ENCODE peak calls at places on chromosomes 12 and 14, in five cellular contexts. R, Y, D, J and I are unnamed samples.

GRCh38 chr14:35121026-35121886 is 534 bp downstream of the PPP2R3C start:
- DNase-seq in R (no peak), Y (no peak), D (no peak), J (no peak), I (peak)

GRCh38 chr12:54385251-54385914 is 850 bp upstream of the ZNF385A start:
- DNase-seq in R (peak), Y (no peak), D (no peak), J (no peak), I (no peak)

GRCh38 chr12:122909442-122910288 is 13.7 kb upstream of the VPS37B start:
- DNase-seq in R (no peak), Y (no peak), D (peak), J (no peak), I (no peak)

GRCh38 chr14:104009297-104009696 is 67.0 kb upstream of the RD3L start:
- DNase-seq in R (no peak), Y (no peak), D (no peak), J (no peak), I (no peak)

GRCh38 chr12:104435765-104436164 is 21.0 kb upstream of the CHST11 start:
- DNase-seq in R (no peak), Y (no peak), D (no peak), J (no peak), I (no peak)

GRCh38 chr12:81257952-81258551 is 180.2 kb downstream of the ACSS3 start:
- DNase-seq in R (peak), Y (no peak), D (peak), J (peak), I (peak)

GRCh38 chr12:57603758-57604453 is 718 bp upstream of the DTX3 start:
- DNase-seq in R (no peak), Y (no peak), D (no peak), J (no peak), I (peak)

GRCh38 chr14:58151264-58151700 is 731 bp downstream of the ARMH4 start:
- DNase-seq in R (no peak), Y (no peak), D (no peak), J (no peak), I (peak)

GRCh38 chr12:70258605-70259403 is 15.6 kb downstream of the CNOT2 start:
- DNase-seq in R (no peak), Y (no peak), D (no peak), J (no peak), I (no peak)

GRCh38 chr12:110467847-110468211 is 228 bp downstream of the GPN3 start:
- DNase-seq in R (no peak), Y (no peak), D (no peak), J (no peak), I (no peak)

GRCh38 chr12:19239616-19240234 is 110.2 kb downstream of the PLEKHA5 start:
- DNase-seq in R (no peak), Y (no peak), D (no peak), J (no peak), I (peak)

GRCh38 chr14:87434011-87434410 is 559.0 kb downstream of the GALC start:
- DNase-seq in R (no peak), Y (no peak), D (peak), J (no peak), I (no peak)

GRCh38 chr14:95876769-95877490 is at the start of gene TUNAR:
- DNase-seq in R (no peak), Y (no peak), D (no peak), J (no peak), I (peak)

GRCh38 chr14:20630340-20631022 is 11.0 kb downstream of the OR6S1 start:
- DNase-seq in R (no peak), Y (no peak), D (peak), J (peak), I (peak)

GRCh38 chr14:55448146-55448614 is 7.8 kb upstream of the TBPL2 start:
- DNase-seq in R (no peak), Y (no peak), D (peak), J (peak), I (peak)

GRCh38 chr14:104109121-104109541 is 23.6 kb downstream of the ASPG start:
- DNase-seq in R (no peak), Y (peak), D (no peak), J (no peak), I (no peak)

GRCh38 chr14:68884031-68885030 is 91.5 kb upstream of the ZFP36L1 start:
- DNase-seq in R (peak), Y (peak), D (no peak), J (peak), I (peak)

GRCh38 chr14:67514650-67515385 is 18.3 kb upstream of the PLEKHH1 start:
- DNase-seq in R (peak), Y (peak), D (no peak), J (no peak), I (peak)

GRCh38 chr12:49331360-49332222 is 5.4 kb downstream of the C1QL4 start:
- DNase-seq in R (peak), Y (peak), D (no peak), J (peak), I (peak)

GRCh38 chr12:45890276-45890675 is 100.1 kb downstream of the SCAF11 start:
- DNase-seq in R (no peak), Y (no peak), D (no peak), J (no peak), I (no peak)

GRCh38 chr14:29465095-29465494 is 462.6 kb downstream of the PRKD1 start:
- DNase-seq in R (no peak), Y (no peak), D (no peak), J (no peak), I (no peak)

GRCh38 chr12:108833757-108834472 is 23.5 kb downstream of the SSH1 start:
- DNase-seq in R (no peak), Y (no peak), D (peak), J (no peak), I (peak)

GRCh38 chr12:106720696-106721095 is 53.8 kb upstream of the RIC8B start:
- DNase-seq in R (no peak), Y (no peak), D (no peak), J (no peak), I (no peak)

GRCh38 chr12:115135800-115136211 is 451.8 kb upstream of the TBX3 start:
- DNase-seq in R (no peak), Y (no peak), D (no peak), J (no peak), I (peak)

GRCh38 chr12:127127887-127128286 is 1139.1 kb upstream of the TMEM132C start:
- DNase-seq in R (no peak), Y (no peak), D (no peak), J (no peak), I (no peak)

GRCh38 chr12:78703820-78704525 is 160.6 kb upstream of the SYT1 start:
- DNase-seq in R (no peak), Y (no peak), D (peak), J (peak), I (peak)

GRCh38 chr12:56029166-56029519 is 8.3 kb downstream of the IKZF4 start:
- DNase-seq in R (no peak), Y (no peak), D (no peak), J (no peak), I (peak)

GRCh38 chr12:9673404-9674225 is 4.1 kb downstream of the CLEC2D start:
- DNase-seq in R (peak), Y (peak), D (peak), J (peak), I (peak)

GRCh38 chr12:68267892-68268396 is 14.5 kb upstream of the IL22 start:
- DNase-seq in R (no peak), Y (no peak), D (peak), J (no peak), I (peak)

GRCh38 chr12:12039897-12040296 is 30.8 kb upstream of the BCL2L14 start:
- DNase-seq in R (no peak), Y (peak), D (no peak), J (no peak), I (no peak)

GRCh38 chr14:70879448-70879847 is 27.8 kb upstream of the PCNX1 start:
- DNase-seq in R (no peak), Y (no peak), D (no peak), J (no peak), I (no peak)

GRCh38 chr14:78595797-78596196 is 425.6 kb downstream of the NRXN3 start:
- DNase-seq in R (no peak), Y (no peak), D (no peak), J (no peak), I (no peak)
- TF ChIP-seq CTCF in R (peak), Y (no peak), D (no peak), J (peak), I (peak)

DNA sequence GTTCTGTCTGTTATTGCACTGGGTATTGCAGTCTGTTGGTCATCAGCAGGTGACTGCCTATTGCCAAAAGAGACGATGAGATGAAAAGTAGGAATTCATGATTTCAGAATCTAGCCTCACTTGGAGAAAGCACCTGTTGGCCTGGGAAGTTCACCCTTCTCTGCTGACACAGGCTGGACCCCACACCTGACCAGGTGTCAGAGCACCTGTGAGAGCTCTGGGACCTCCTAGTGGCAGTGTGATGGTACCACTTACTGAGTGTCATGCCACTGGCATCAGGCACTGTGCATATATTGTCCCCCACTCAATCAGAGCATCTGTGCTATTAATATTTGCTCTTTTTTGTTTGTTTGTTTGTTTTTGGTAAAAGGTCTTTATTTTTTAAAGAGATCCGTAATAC is 68.0 kb downstream of the RASSF3 start:
- DNase-seq in R (peak), Y (no peak), D (peak), J (no peak), I (no peak)
- TF ChIP-seq CTCF in R (peak), Y (no peak), D (no peak), J (peak), I (no peak)

DNA sequence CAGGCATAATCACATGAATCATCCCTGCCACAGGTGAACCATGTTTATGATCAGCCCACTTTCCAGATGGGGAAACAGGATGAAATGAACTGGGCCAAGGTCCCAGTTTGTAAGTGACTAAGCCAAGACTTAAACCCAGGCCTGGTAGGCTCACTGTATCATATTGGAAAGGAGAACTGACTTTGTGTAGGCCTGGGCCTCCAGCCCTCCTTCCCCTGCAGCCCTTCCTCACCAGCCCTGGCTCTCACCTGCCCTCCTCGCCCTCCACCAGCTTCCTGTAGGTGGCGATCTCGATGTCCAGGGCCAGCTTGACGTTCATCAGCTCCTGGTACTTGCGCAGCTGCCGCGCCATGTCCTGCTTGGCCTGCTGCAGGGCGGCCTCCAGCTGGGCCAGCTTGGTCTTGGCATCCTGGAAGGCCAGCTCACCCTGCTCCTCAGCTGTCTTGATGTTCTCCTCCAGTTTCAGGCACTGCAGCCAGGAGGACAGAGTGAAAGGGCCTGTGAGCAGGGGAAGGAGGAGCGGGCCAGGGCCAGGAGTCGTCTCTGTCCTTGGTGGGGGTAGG is 19.8 kb downstream of the KRT80 start:
- DNase-seq in R (no peak), Y (peak), D (no peak), J (no peak), I (no peak)
- TF ChIP-seq CTCF in R (peak), Y (no peak), D (peak), J (peak), I (peak)

GRCh38 chr14:101909371-101910096 is 54.8 kb upstream of the DYNC1H1 start:
- DNase-seq in R (no peak), Y (no peak), D (no peak), J (no peak), I (no peak)

GRCh38 chr14:101915871-101916815 is 48.2 kb upstream of the DYNC1H1 start:
- DNase-seq in R (no peak), Y (peak), D (no peak), J (no peak), I (no peak)

GRCh38 chr14:101914083-101914482 is 50.3 kb upstream of the DYNC1H1 start:
- DNase-seq in R (no peak), Y (peak), D (no peak), J (no peak), I (no peak)

GRCh38 chr14:101908795-101909194 is 55.6 kb upstream of the DYNC1H1 start:
- DNase-seq in R (no peak), Y (no peak), D (no peak), J (no peak), I (no peak)

GRCh38 chr14:101912841-101913240 is 51.5 kb upstream of the DYNC1H1 start:
- DNase-seq in R (no peak), Y (peak), D (no peak), J (no peak), I (no peak)
- TF ChIP-seq CTCF in R (no peak), Y (no peak), D (no peak), J (no peak), I (no peak)

GRCh38 chr12:91952916-91953315 is 192.7 kb downstream of the BTG1 start:
- DNase-seq in R (no peak), Y (no peak), D (peak), J (no peak), I (no peak)
- TF ChIP-seq CTCF in R (no peak), Y (no peak), D (no peak), J (no peak), I (no peak)

DNA sequence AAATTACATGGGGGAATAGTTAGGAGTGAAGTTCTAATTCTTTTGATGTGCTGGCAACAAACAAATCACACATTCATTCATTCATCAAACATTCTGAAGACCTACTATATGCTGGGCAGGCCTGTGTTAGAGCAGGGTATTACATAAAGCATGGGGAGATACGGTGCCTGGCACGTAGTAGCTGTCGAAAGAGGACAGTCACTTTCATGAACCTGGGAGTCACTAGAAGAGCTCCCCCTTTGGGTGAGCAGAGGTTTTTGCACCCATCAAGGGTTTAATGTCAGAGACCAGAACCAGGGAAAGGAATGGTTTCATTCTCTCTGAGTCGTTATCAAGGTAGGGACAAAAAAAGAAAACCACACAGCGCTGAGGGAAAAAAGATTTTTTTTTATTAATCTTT is 10.0 kb downstream of the LHX5 start:
- DNase-seq in R (peak), Y (no peak), D (peak), J (peak), I (peak)
- TF ChIP-seq CTCF in R (peak), Y (no peak), D (peak), J (peak), I (peak)

GRCh38 chr14:89254201-89254919 is 162.7 kb downstream of the FOXN3 start:
- DNase-seq in R (no peak), Y (no peak), D (no peak), J (no peak), I (no peak)
- TF ChIP-seq CTCF in R (no peak), Y (no peak), D (no peak), J (no peak), I (no peak)